ENCODE peak calls at places on chromosomes 4 and X, in nine cellular contexts. V is mucosa of descending colon; W is IMR-90; Q is spleen; T is tibial artery; G is CD8-positive, alpha-beta T cell; P is transverse colon; C is HepG2; M is colonic mucosa. K is an unnamed sample.

GRCh38 chr4:1381181-1381621 is 25.0 kb downstream of the NKX1-1 start:
- DNase-seq in W (no peak), M (no peak), C (no peak), T (peak; percentile 46), Q (peak; percentile 58), G (no peak), P (no peak), V (no peak), K (peak; percentile 54)

GRCh38 chr4:164467493-164467892 is 286.4 kb upstream of the SMIM31 start:
- DNase-seq in C (no peak), M (no peak), G (no peak), T (no peak), W (no peak), P (no peak), Q (no peak), V (no peak), K (no peak)

GRCh38 chr4:84582302-84582987 is 482 bp upstream of the CDS1 start:
- DNase-seq in P (peak; percentile 97), T (peak; percentile 88), Q (peak; percentile 94), W (peak; percentile 22), G (peak; percentile 87), V (peak; percentile 99), M (peak; percentile 97), C (peak; percentile 61), K (peak; percentile 93)

GRCh38 chrX:11434607-11435006 is 141.4 kb downstream of the AMELX start:
- DNase-seq in M (no peak), V (no peak), Q (no peak), G (no peak), C (no peak), W (no peak), T (no peak), P (no peak), K (no peak)

GRCh38 chrX:10156199-10157031 is at the start of gene CLCN4:
- DNase-seq in G (no peak), W (no peak), P (peak; percentile 52), M (peak; percentile 36), C (peak; percentile 67), V (peak; percentile 27), T (peak; percentile 74), Q (peak; percentile 88), K (peak; percentile 88)

GRCh38 chr4:184598753-184599491 is 50.3 kb downstream of the CASP3 start:
- DNase-seq in C (no peak), P (no peak), W (no peak), V (no peak), M (no peak), Q (no peak), G (no peak), T (no peak), K (no peak)

GRCh38 chr4:156766846-156767245 is 204.8 kb downstream of the PDGFC start:
- DNase-seq in C (no peak), W (peak; percentile 60), P (no peak), T (no peak), M (no peak), V (no peak), G (no peak), Q (no peak), K (no peak)

GRCh38 chr4:71602271-71602890 is 181.5 kb downstream of the GC start:
- DNase-seq in W (peak; percentile 3), M (no peak), V (peak; percentile 27), P (no peak), G (no peak), C (no peak), T (no peak), Q (no peak), K (no peak)

GRCh38 chrX:82092307-82092706 is 890.4 kb downstream of the SH3BGRL start:
- DNase-seq in W (no peak), C (no peak), M (no peak), G (no peak), P (no peak), T (no peak), Q (no peak), V (no peak), K (no peak)

GRCh38 chr4:104973708-104974107 is 173.0 kb upstream of the TET2 start:
- DNase-seq in V (no peak), C (no peak), P (no peak), M (no peak), W (no peak), G (no peak), T (no peak), Q (no peak), K (no peak)

GRCh38 chr4:166324321-166324720 is 451.3 kb downstream of the TLL1 start:
- DNase-seq in P (peak; percentile 29), G (no peak), M (peak; percentile 49), W (no peak), V (peak; percentile 82), C (peak; percentile 38), T (no peak), Q (no peak), K (no peak)

GRCh38 chr4:82467442-82467841 is 37.1 kb downstream of the ENOPH1 start:
- DNase-seq in P (no peak), C (peak; percentile 45), W (no peak), M (no peak), V (no peak), T (no peak), Q (no peak), G (no peak), K (no peak)

GRCh38 chr4:153529646-153530045 is 63.5 kb downstream of the TMEM131L start:
- DNase-seq in Q (no peak), V (no peak), G (no peak), W (peak; percentile 53), P (no peak), C (no peak), T (no peak), M (no peak), K (no peak)

GRCh38 chr4:153530996-153531375 is 64.8 kb downstream of the TMEM131L start:
- DNase-seq in M (no peak), W (no peak), C (no peak), Q (no peak), T (no peak), P (no peak), V (no peak), G (no peak), K (no peak)

GRCh38 chr4:153532227-153532626 is 66.1 kb downstream of the TMEM131L start:
- DNase-seq in Q (no peak), G (no peak), M (no peak), C (no peak), T (no peak), P (no peak), V (no peak), W (no peak), K (no peak)

GRCh38 chr4:153528705-153529493 is 62.7 kb downstream of the TMEM131L start:
- DNase-seq in V (no peak), P (no peak), M (peak; percentile 10), C (no peak), W (no peak), G (no peak), Q (no peak), T (no peak), K (no peak)

GRCh38 chr4:153530284-153530995 is 64.3 kb downstream of the TMEM131L start:
- DNase-seq in M (peak; percentile 20), P (no peak), V (no peak), W (no peak), Q (no peak), G (no peak), C (no peak), T (no peak), K (no peak)
- H3K4me3 ChIP-seq in M (no peak overlapping the region), P (no peak overlapping the region), V (no peak overlapping the region), W (no peak overlapping the region), Q (no peak overlapping the region), G (peak overlapping the region; percentile 12), C (no peak overlapping the region), T (no peak overlapping the region), K (no peak overlapping the region)

DNA sequence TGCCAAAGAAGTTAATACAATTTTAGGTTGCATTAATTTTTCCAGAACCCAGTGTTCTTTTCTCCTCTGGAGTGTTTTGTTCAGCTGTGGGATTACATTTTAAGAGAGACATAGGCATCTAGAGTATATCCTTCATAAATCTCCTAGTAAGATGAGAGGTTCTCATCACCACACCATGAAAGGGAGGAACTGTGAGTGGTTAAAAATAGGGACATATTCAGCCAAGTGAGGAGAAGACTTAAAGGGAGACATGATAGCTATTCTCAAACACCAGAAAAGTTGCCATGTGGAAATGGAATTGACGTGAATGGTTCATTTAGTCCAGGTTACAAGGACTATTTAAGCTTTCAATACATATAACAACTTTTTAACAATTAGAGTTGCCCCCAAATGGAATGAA is 6.5 kb upstream of the MRPL1 start:
- DNase-seq in M (no peak), C (no peak), W (no peak), G (no peak), V (no peak), P (no peak), Q (no peak), T (no peak), K (no peak)
- H3K4me1 ChIP-seq in M (no peaks in the 10 kb centered on the region), C (peaks cover 5% of the 10 kb centered on the region), W (no peaks in the 10 kb centered on the region), G (peaks cover 74% of the 10 kb centered on the region), V (no peaks in the 10 kb centered on the region), P (no peaks in the 10 kb centered on the region), Q (peaks cover 58% of the 10 kb centered on the region), T (no peaks in the 10 kb centered on the region), K (no peaks in the 10 kb centered on the region)

DNA sequence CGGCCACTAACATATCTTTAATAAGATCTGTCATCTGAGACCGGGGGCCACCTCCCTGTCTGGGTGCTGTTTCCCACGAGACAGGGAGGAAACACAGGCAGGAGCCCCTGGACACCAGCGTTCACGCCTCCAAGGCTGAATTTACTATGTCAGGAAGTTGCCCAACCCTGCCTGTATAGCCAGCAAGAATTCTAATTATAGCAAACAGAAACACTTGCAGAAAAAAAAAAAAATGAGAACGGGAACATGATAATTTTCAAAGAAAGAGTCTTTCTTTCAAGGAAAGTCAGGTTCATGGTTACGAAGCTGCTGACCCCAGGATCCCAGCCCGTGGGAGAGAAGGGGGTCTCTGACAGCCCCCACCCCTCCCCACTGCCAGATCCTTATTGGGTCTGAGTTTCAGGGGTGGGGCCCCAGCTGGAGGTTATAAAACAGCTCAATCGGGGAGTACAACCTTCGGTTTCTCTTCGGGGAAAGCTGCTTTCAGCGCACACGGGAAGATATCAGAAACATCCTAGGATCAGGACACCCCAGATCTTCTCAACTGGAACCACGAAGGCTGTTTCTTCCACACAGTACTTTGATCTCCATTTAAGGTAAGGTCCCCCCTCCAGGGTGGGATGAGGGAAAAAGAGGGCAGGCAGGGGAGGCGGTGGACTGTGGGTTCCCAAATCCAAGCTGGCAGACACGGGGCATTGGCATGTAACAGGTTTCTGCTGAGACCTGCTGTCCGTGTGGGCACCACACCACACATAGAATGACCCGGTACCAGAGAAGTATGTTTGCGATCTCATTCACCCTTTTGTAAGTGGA is at the start of gene IL3RA:
- DNase-seq in C (no peak), Q (peak; percentile 84), M (peak; percentile 40), G (no peak), W (no peak), V (peak; percentile 62), T (peak; percentile 73), P (peak; percentile 57), K (peak; percentile 65)
- H3K4me3 ChIP-seq in C (no peak within 1 kb of the TSS), Q (peak within 1 kb of the TSS; percentile 36), M (peak within 1 kb of the TSS; percentile 37), G (peak within 1 kb of the TSS; percentile 40), W (no peak within 1 kb of the TSS), V (peak within 1 kb of the TSS; percentile 6), T (peak within 1 kb of the TSS; percentile 51), P (peak within 1 kb of the TSS; percentile 3), K (peak within 1 kb of the TSS; percentile 35)

GRCh38 chrX:85928606-85929005 is 118.8 kb downstream of the CHM start:
- DNase-seq in V (no peak), M (no peak), G (no peak), T (no peak), P (no peak), Q (no peak), C (no peak), W (no peak), K (no peak)

GRCh38 chrX:85927740-85928139 is 119.6 kb downstream of the CHM start:
- DNase-seq in W (no peak), T (no peak), G (no peak), Q (no peak), P (no peak), V (no peak), C (no peak), M (no peak), K (no peak)

GRCh38 chrX:85930099-85930498 is 117.3 kb downstream of the CHM start:
- DNase-seq in W (no peak), Q (no peak), P (no peak), M (no peak), T (no peak), V (peak; percentile 8), G (no peak), C (no peak), K (no peak)
- H3K4me1 ChIP-seq in W (no peaks in the 10 kb centered on the region), Q (no peaks in the 10 kb centered on the region), P (no peaks in the 10 kb centered on the region), M (no peaks in the 10 kb centered on the region), T (no peaks in the 10 kb centered on the region), V (no peaks in the 10 kb centered on the region), G (no peaks in the 10 kb centered on the region), C (no peaks in the 10 kb centered on the region), K (no peaks in the 10 kb centered on the region)